ENCODE peak calls at places on chromosomes 16 and 17, in ten cellular contexts. F is K562, L is fibroblast of pulmonary artery, R is cardiac fibroblast, G is BE2C, D is uterus, Z is omental fat pad, E is transverse colon, T is mucosa of descending colon, A is hepatocyte. Q is an unnamed sample.

GRCh38 chr16:63289834-63290460 is 1253.7 kb upstream of the CDH8 start:
- DNase-seq in R (peak; percentile 24), E (peak; percentile 15), A (peak; percentile 74), F (peak; percentile 14), D (no peak), G (peak; percentile 54), L (peak; percentile 27), Z (no peak), T (no peak), Q (peak; percentile 60)

GRCh38 chr17:13030459-13031305 is 12.9 kb upstream of the ELAC2 start:
- DNase-seq in A (peak; percentile 74), F (peak; percentile 56), R (peak; percentile 65), D (peak; percentile 20), G (peak; percentile 16), E (peak; percentile 15), T (no peak), Z (no peak), L (peak; percentile 69), Q (peak; percentile 59)

GRCh38 chr17:79632432-79632735 is 21.5 kb upstream of the RBFOX3 start:
- DNase-seq in R (no peak), Z (no peak), E (peak; percentile 1), A (no peak), G (no peak), T (no peak), F (no peak), L (no peak), D (peak; percentile 8), Q (no peak)

GRCh38 chr17:80797741-80798594 is 193.7 kb upstream of the CHMP6 start:
- DNase-seq in D (no peak), R (no peak), L (no peak), G (no peak), A (no peak), T (no peak), Z (no peak), E (no peak), F (no peak), Q (no peak)

GRCh38 chr16:57638381-57638780 is 10.0 kb downstream of the ADGRG1 start:
- DNase-seq in L (no peak), A (no peak), E (no peak), Z (no peak), R (no peak), D (no peak), G (no peak), T (no peak), F (no peak), Q (no peak)

GRCh38 chr17:20944014-20944905 is 98.6 kb downstream of the USP22 start:
- DNase-seq in E (peak; percentile 68), A (peak; percentile 73), T (peak; percentile 62), Z (no peak), D (no peak), L (no peak), F (no peak), R (no peak), G (no peak), Q (peak; percentile 24)

GRCh38 chr16:11107781-11108465 is 148.1 kb downstream of the SOCS1 start:
- DNase-seq in G (no peak), L (peak; percentile 58), D (no peak), R (peak; percentile 40), A (no peak), F (no peak), T (no peak), Z (no peak), E (no peak), Q (no peak)

GRCh38 chr17:59963738-59964454 is 644 bp downstream of the RNFT1 start:
- DNase-seq in Z (peak; percentile 26), F (peak; percentile 16), D (peak; percentile 34), A (peak; percentile 66), T (peak; percentile 55), L (peak; percentile 63), G (peak; percentile 24), E (peak; percentile 60), R (peak; percentile 56), Q (peak; percentile 25)

GRCh38 chr16:87583453-87584131 is 18.7 kb upstream of the JPH3 start:
- DNase-seq in Z (no peak), T (no peak), R (peak; percentile 67), A (no peak), L (peak; percentile 68), F (no peak), D (no peak), E (no peak), G (no peak), Q (no peak)

GRCh38 chr16:15952265-15952711 is 2.9 kb downstream of the ABCC1 start:
- DNase-seq in E (no peak), D (no peak), L (no peak), T (no peak), G (no peak), R (no peak), F (no peak), Z (no peak), A (no peak), Q (no peak)

GRCh38 chr17:80826955-80827645 is 164.5 kb upstream of the CHMP6 start:
- DNase-seq in F (no peak), R (peak; percentile 98), D (peak; percentile 67), L (peak; percentile 98), Z (peak; percentile 41), T (no peak), E (no peak), A (peak; percentile 50), G (peak; percentile 87), Q (no peak)

DNA sequence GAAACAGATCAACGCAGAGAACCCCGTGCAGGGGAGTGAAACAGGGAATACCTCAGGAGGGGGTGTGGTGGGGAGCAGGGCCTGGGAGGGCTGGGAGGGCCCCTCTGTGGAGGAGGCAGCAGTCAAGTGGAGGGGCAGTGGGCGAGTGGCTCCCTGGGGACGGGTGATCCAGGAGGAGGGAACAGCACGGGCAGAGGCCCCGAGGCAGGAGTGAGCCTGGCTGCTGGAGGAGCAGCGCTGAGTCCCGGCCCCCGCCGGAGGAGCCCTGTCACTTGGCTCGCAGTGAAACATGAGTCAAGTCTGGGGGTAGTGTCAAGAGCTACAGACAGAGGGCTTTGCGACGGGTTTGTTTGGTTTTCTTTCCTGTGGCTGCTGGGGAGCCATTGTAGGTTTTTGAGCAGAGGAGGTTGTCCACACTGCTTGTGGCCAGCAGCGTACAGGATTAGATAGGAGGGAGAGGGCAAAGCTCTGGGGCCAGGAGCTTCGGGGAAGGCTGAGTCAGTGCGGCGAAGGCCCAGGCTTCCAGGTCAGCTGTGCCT is 115.7 kb upstream of the CIBAR2 start:
- DNase-seq in E (no peak), F (peak; percentile 52), A (peak; percentile 60), L (peak; percentile 67), Z (no peak), G (peak; percentile 92), R (peak; percentile 68), T (no peak), D (no peak), Q (no peak)
- TF ChIP-seq CTCF in E (no peak), F (peak; percentile 9), A (no peak), L (peak; percentile 29), Z (no peak), G (peak; percentile 27), R (peak; percentile 13), T (no peak), D (peak; percentile 30), Q (no peak)

GRCh38 chr17:6430769-6431168 is 4.2 kb downstream of the AIPL1 start:
- DNase-seq in D (no peak), G (no peak), T (no peak), R (no peak), F (no peak), A (no peak), E (no peak), Z (no peak), L (no peak), Q (no peak)
- TF ChIP-seq CTCF in D (no peak), G (peak; percentile 22), T (no peak), R (peak; percentile 49), F (no peak), A (no peak), E (peak; percentile 4), Z (no peak), L (peak; percentile 35), Q (peak; percentile 58)

GRCh38 chr17:46842835-46843234 is 8.5 kb upstream of the WNT9B start:
- DNase-seq in L (no peak), T (no peak), G (no peak), A (no peak), E (no peak), R (no peak), F (peak; percentile 69), Z (no peak), D (no peak), Q (no peak)
- TF ChIP-seq CTCF in L (peak; percentile 62), T (no peak), G (peak; percentile 77), A (peak; percentile 24), E (peak; percentile 30), R (peak; percentile 78), F (peak; percentile 63), Z (no peak), D (no peak), Q (peak; percentile 82)

GRCh38 chr16:51814617-51815016 is 663.5 kb upstream of the SALL1 start:
- DNase-seq in A (no peak), L (no peak), E (no peak), G (no peak), T (no peak), D (no peak), Z (no peak), F (no peak), R (no peak), Q (no peak)

GRCh38 chr16:51816929-51817328 is 665.9 kb upstream of the SALL1 start:
- DNase-seq in G (no peak), T (no peak), Z (no peak), A (no peak), E (no peak), F (no peak), L (peak; percentile 23), D (no peak), R (peak; percentile 6), Q (no peak)

GRCh38 chr16:51812945-51813344 is 661.9 kb upstream of the SALL1 start:
- DNase-seq in R (no peak), L (no peak), T (no peak), F (no peak), G (no peak), E (no peak), Z (no peak), A (no peak), D (no peak), Q (no peak)

GRCh38 chr16:51815527-51815926 is 664.5 kb upstream of the SALL1 start:
- DNase-seq in A (no peak), L (no peak), G (no peak), F (no peak), R (no peak), T (no peak), D (no peak), E (no peak), Z (no peak), Q (no peak)

GRCh38 chr16:51813609-51814008 is 662.5 kb upstream of the SALL1 start:
- DNase-seq in D (no peak), L (no peak), G (peak; percentile 26), E (no peak), Z (no peak), A (no peak), R (no peak), T (no peak), F (no peak), Q (no peak)
- TF ChIP-seq CTCF in D (no peak), L (peak; percentile 4), G (peak; percentile 62), E (no peak), Z (no peak), A (peak; percentile 11), R (no peak), T (no peak), F (no peak), Q (peak; percentile 33)

Q was measured in endothelial cell.